ENCODE peak calls at places on chromosomes 6 and 20, in six cellular contexts. One of them, this sample, is unnamed.

GRCh38 chr6:109455161-109455501 is 441 bp downstream of the MICAL1 start:
- DNase-seq in IMR-90: no peak
- DNase-seq in K562: no peak
- DNase-seq in mesendoderm: peak; percentile 67
- DNase-seq in PC-3: no peak
- DNase-seq in neuronal stem cell: no peak
- DNase-seq in this sample: no peak

GRCh38 chr6:112010328-112010727 is 43.6 kb upstream of the CCN6 start:
- DNase-seq in mesendoderm: no peak
- DNase-seq in IMR-90: no peak
- DNase-seq in neuronal stem cell: no peak
- DNase-seq in K562: no peak
- DNase-seq in PC-3: no peak
- DNase-seq in this sample: no peak

GRCh38 chr20:43541214-43541613 is 17.6 kb upstream of the SGK2 start:
- DNase-seq in IMR-90: peak; percentile 44
- DNase-seq in PC-3: peak; percentile 95
- DNase-seq in K562: no peak
- DNase-seq in neuronal stem cell: no peak
- DNase-seq in mesendoderm: no peak
- DNase-seq in this sample: no peak

GRCh38 chr20:3716195-3716834 is 3.9 kb upstream of the SIGLEC1 start:
- DNase-seq in neuronal stem cell: peak; percentile 51
- DNase-seq in K562: peak; percentile 57
- DNase-seq in IMR-90: peak; percentile 37
- DNase-seq in mesendoderm: peak; percentile 80
- DNase-seq in PC-3: peak; percentile 64
- DNase-seq in this sample: peak; percentile 86

GRCh38 chr6:7899889-7900213 is 10.7 kb downstream of the TXNDC5 start:
- DNase-seq in neuronal stem cell: no peak
- DNase-seq in IMR-90: no peak
- DNase-seq in K562: no peak
- DNase-seq in PC-3: no peak
- DNase-seq in mesendoderm: no peak
- DNase-seq in this sample: no peak

GRCh38 chr6:75602897-75603395 is 1.3 kb downstream of the SENP6 start:
- DNase-seq in PC-3: peak; percentile 8
- DNase-seq in IMR-90: no peak
- DNase-seq in mesendoderm: no peak
- DNase-seq in K562: peak; percentile 16
- DNase-seq in neuronal stem cell: no peak
- DNase-seq in this sample: no peak

GRCh38 chr6:135358907-135359459 is 138.6 kb downstream of the AHI1 start:
- DNase-seq in IMR-90: peak; percentile 67
- DNase-seq in mesendoderm: no peak
- DNase-seq in PC-3: peak; percentile 10
- DNase-seq in neuronal stem cell: no peak
- DNase-seq in K562: no peak
- DNase-seq in this sample: no peak

GRCh38 chr6:22078802-22079545 is 217.9 kb downstream of the PRL start:
- DNase-seq in IMR-90: no peak
- DNase-seq in neuronal stem cell: no peak
- DNase-seq in K562: no peak
- DNase-seq in mesendoderm: peak; percentile 74
- DNase-seq in PC-3: no peak
- DNase-seq in this sample: no peak

GRCh38 chr6:145960918-145961604 is 3.1 kb downstream of the SHPRH start:
- DNase-seq in mesendoderm: no peak
- DNase-seq in neuronal stem cell: no peak
- DNase-seq in K562: no peak
- DNase-seq in IMR-90: peak; percentile 40
- DNase-seq in PC-3: no peak
- DNase-seq in this sample: peak; percentile 35

GRCh38 chr6:148110925-148111324 is 231.7 kb upstream of the SASH1 start:
- DNase-seq in PC-3: no peak
- DNase-seq in K562: no peak
- DNase-seq in neuronal stem cell: no peak
- DNase-seq in IMR-90: no peak
- DNase-seq in mesendoderm: no peak
- DNase-seq in this sample: no peak

GRCh38 chr6:26388014-26388413 is 5.1 kb downstream of the BTN2A2 start:
- DNase-seq in PC-3: peak; percentile 11
- DNase-seq in K562: no peak
- DNase-seq in neuronal stem cell: no peak
- DNase-seq in IMR-90: no peak
- DNase-seq in mesendoderm: peak; percentile 73
- DNase-seq in this sample: no peak

GRCh38 chr6:77326029-77326428 is 137.3 kb downstream of the HTR1B start:
- DNase-seq in mesendoderm: no peak
- DNase-seq in neuronal stem cell: no peak
- DNase-seq in IMR-90: peak; percentile 47
- DNase-seq in PC-3: no peak
- DNase-seq in K562: no peak
- DNase-seq in this sample: no peak

GRCh38 chr6:13098808-13099570 is 229.3 kb downstream of the TBC1D7 start:
- DNase-seq in IMR-90: no peak
- DNase-seq in K562: no peak
- DNase-seq in PC-3: no peak
- DNase-seq in neuronal stem cell: no peak
- DNase-seq in mesendoderm: no peak
- DNase-seq in this sample: no peak

GRCh38 chr6:20403080-20403765 is 1.5 kb downstream of the E2F3 start:
- DNase-seq in PC-3: peak; percentile 93
- DNase-seq in mesendoderm: peak; percentile 94
- DNase-seq in neuronal stem cell: peak; percentile 80
- DNase-seq in K562: peak; percentile 88
- DNase-seq in IMR-90: peak; percentile 74
- DNase-seq in this sample: peak; percentile 97

GRCh38 chr20:2165871-2166270 is 64.2 kb downstream of the STK35 start:
- DNase-seq in IMR-90: no peak
- DNase-seq in mesendoderm: no peak
- DNase-seq in PC-3: no peak
- DNase-seq in K562: no peak
- DNase-seq in neuronal stem cell: no peak
- DNase-seq in this sample: no peak

GRCh38 chr6:108524528-108525218 is 36.0 kb upstream of the FOXO3 start:
- DNase-seq in neuronal stem cell: no peak
- DNase-seq in PC-3: no peak
- DNase-seq in mesendoderm: peak; percentile 27
- DNase-seq in IMR-90: peak; percentile 24
- DNase-seq in K562: no peak
- DNase-seq in this sample: no peak

GRCh38 chr6:133340557-133340956 is 99.4 kb downstream of the EYA4 start:
- DNase-seq in IMR-90: peak; percentile 56
- DNase-seq in neuronal stem cell: no peak
- DNase-seq in K562: no peak
- DNase-seq in PC-3: peak; percentile 58
- DNase-seq in mesendoderm: peak; percentile 29
- DNase-seq in this sample: no peak

GRCh38 chr6:106488494-106489369 is 128.2 kb downstream of the CRYBG1 start:
- DNase-seq in mesendoderm: no peak
- DNase-seq in IMR-90: no peak
- DNase-seq in neuronal stem cell: no peak
- DNase-seq in PC-3: peak; percentile 22
- DNase-seq in K562: peak; percentile 43
- DNase-seq in this sample: peak; percentile 7

GRCh38 chr20:46937827-46938226 is 43.2 kb downstream of the EYA2 start:
- DNase-seq in IMR-90: no peak
- DNase-seq in mesendoderm: no peak
- DNase-seq in neuronal stem cell: no peak
- DNase-seq in K562: no peak
- DNase-seq in PC-3: no peak
- DNase-seq in this sample: no peak

GRCh38 chr6:116382587-116382986 is 11.8 kb downstream of the DSE start:
- DNase-seq in mesendoderm: peak; percentile 63
- DNase-seq in PC-3: no peak
- DNase-seq in IMR-90: no peak
- DNase-seq in K562: no peak
- DNase-seq in neuronal stem cell: no peak
- DNase-seq in this sample: no peak

GRCh38 chr6:36666726-36667591 is 11.6 kb upstream of the CDKN1A start:
- DNase-seq in K562: peak; percentile 50
- DNase-seq in neuronal stem cell: peak; percentile 54
- DNase-seq in mesendoderm: peak; percentile 67
- DNase-seq in PC-3: peak; percentile 47
- DNase-seq in IMR-90: peak; percentile 96
- DNase-seq in this sample: peak; percentile 77

GRCh38 chr20:36778831-36779655 is 5.5 kb upstream of the DSN1 start:
- DNase-seq in IMR-90: no peak
- DNase-seq in PC-3: no peak
- DNase-seq in K562: no peak
- DNase-seq in mesendoderm: no peak
- DNase-seq in neuronal stem cell: no peak
- DNase-seq in this sample: no peak

GRCh38 chr6:109891924-109892323 is 86.2 kb upstream of the GPR6 start:
- DNase-seq in IMR-90: no peak
- DNase-seq in PC-3: no peak
- DNase-seq in K562: no peak
- DNase-seq in neuronal stem cell: no peak
- DNase-seq in mesendoderm: no peak
- DNase-seq in this sample: no peak

GRCh38 chr6:25342784-25343183 is 63.6 kb downstream of the CARMIL1 start:
- DNase-seq in K562: no peak
- DNase-seq in mesendoderm: no peak
- DNase-seq in PC-3: no peak
- DNase-seq in IMR-90: peak; percentile 24
- DNase-seq in neuronal stem cell: no peak
- DNase-seq in this sample: no peak

GRCh38 chr6:167153523-167153959 is 4.2 kb downstream of the GPR31 start:
- DNase-seq in PC-3: peak; percentile 5
- DNase-seq in IMR-90: peak; percentile 5
- DNase-seq in neuronal stem cell: no peak
- DNase-seq in K562: no peak
- DNase-seq in mesendoderm: no peak
- DNase-seq in this sample: peak; percentile 53

GRCh38 chr20:3889489-3890409 is 562 bp downstream of the PANK2 start:
- DNase-seq in mesendoderm: peak; percentile 46
- DNase-seq in IMR-90: no peak
- DNase-seq in neuronal stem cell: no peak
- DNase-seq in PC-3: peak; percentile 27
- DNase-seq in K562: peak; percentile 65
- DNase-seq in this sample: peak; percentile 79

GRCh38 chr6:67815623-67816022 is 819.5 kb upstream of the ADGRB3 start:
- DNase-seq in mesendoderm: no peak
- DNase-seq in IMR-90: no peak
- DNase-seq in PC-3: no peak
- DNase-seq in K562: no peak
- DNase-seq in neuronal stem cell: no peak
- DNase-seq in this sample: no peak

GRCh38 chr6:67814262-67814661 is 820.8 kb upstream of the ADGRB3 start:
- DNase-seq in K562: no peak
- DNase-seq in mesendoderm: no peak
- DNase-seq in PC-3: no peak
- DNase-seq in neuronal stem cell: no peak
- DNase-seq in IMR-90: no peak
- DNase-seq in this sample: no peak

GRCh38 chr6:67812693-67813092 is 822.4 kb upstream of the ADGRB3 start:
- DNase-seq in PC-3: no peak
- DNase-seq in IMR-90: no peak
- DNase-seq in K562: no peak
- DNase-seq in neuronal stem cell: no peak
- DNase-seq in mesendoderm: no peak
- DNase-seq in this sample: no peak

GRCh38 chr6:67818322-67818721 is 816.8 kb upstream of the ADGRB3 start:
- DNase-seq in mesendoderm: no peak
- DNase-seq in K562: no peak
- DNase-seq in PC-3: no peak
- DNase-seq in neuronal stem cell: no peak
- DNase-seq in IMR-90: no peak
- DNase-seq in this sample: no peak
- H3K4me2 ChIP-seq in mesendoderm: no peak overlapping the region
- H3K4me2 ChIP-seq in K562: no peak overlapping the region
- H3K4me2 ChIP-seq in PC-3: no peak overlapping the region
- H3K4me2 ChIP-seq in neuronal stem cell: no peak overlapping the region
- H3K4me2 ChIP-seq in IMR-90: no peak overlapping the region
- H3K4me2 ChIP-seq in this sample: no peak overlapping the region

GRCh38 chr20:62489940-62490263 is 14.1 kb upstream of the GATA5 start:
- DNase-seq in IMR-90: no peak
- DNase-seq in K562: no peak
- DNase-seq in mesendoderm: no peak
- DNase-seq in neuronal stem cell: no peak
- DNase-seq in PC-3: no peak
- DNase-seq in this sample: no peak
- H3K4me2 ChIP-seq in IMR-90: no peak overlapping the region
- H3K4me2 ChIP-seq in K562: no peak overlapping the region
- H3K4me2 ChIP-seq in mesendoderm: no peak overlapping the region
- H3K4me2 ChIP-seq in neuronal stem cell: no peak overlapping the region
- H3K4me2 ChIP-seq in PC-3: peak overlapping the region; percentile 56
- H3K4me2 ChIP-seq in this sample: no peak overlapping the region

GRCh38 chr20:23080521-23080920 is 5.6 kb downstream of the CD93 start:
- DNase-seq in IMR-90: no peak
- DNase-seq in neuronal stem cell: no peak
- DNase-seq in mesendoderm: no peak
- DNase-seq in K562: no peak
- DNase-seq in PC-3: no peak
- DNase-seq in this sample: no peak
- H3K4me2 ChIP-seq in IMR-90: no peak overlapping the region
- H3K4me2 ChIP-seq in neuronal stem cell: no peak overlapping the region
- H3K4me2 ChIP-seq in mesendoderm: no peak overlapping the region
- H3K4me2 ChIP-seq in K562: no peak overlapping the region
- H3K4me2 ChIP-seq in PC-3: no peak overlapping the region
- H3K4me2 ChIP-seq in this sample: no peak overlapping the region

GRCh38 chr20:31551581-31552081 is 37.4 kb downstream of the HM13 start:
- DNase-seq in K562: no peak
- DNase-seq in neuronal stem cell: no peak
- DNase-seq in PC-3: no peak
- DNase-seq in mesendoderm: no peak
- DNase-seq in IMR-90: no peak
- DNase-seq in this sample: no peak

GRCh38 chr20:31548823-31549512 is 34.7 kb downstream of the HM13 start:
- DNase-seq in IMR-90: no peak
- DNase-seq in neuronal stem cell: no peak
- DNase-seq in K562: no peak
- DNase-seq in PC-3: no peak
- DNase-seq in mesendoderm: no peak
- DNase-seq in this sample: no peak

GRCh38 chr20:31550099-31550498 is 35.9 kb downstream of the HM13 start:
- DNase-seq in K562: no peak
- DNase-seq in IMR-90: no peak
- DNase-seq in neuronal stem cell: no peak
- DNase-seq in mesendoderm: no peak
- DNase-seq in PC-3: no peak
- DNase-seq in this sample: no peak

GRCh38 chr20:31549513-31549880 is 35.3 kb downstream of the HM13 start:
- DNase-seq in K562: no peak
- DNase-seq in mesendoderm: no peak
- DNase-seq in neuronal stem cell: no peak
- DNase-seq in PC-3: no peak
- DNase-seq in IMR-90: no peak
- DNase-seq in this sample: no peak

GRCh38 chr20:31551163-31551562 is 36.9 kb downstream of the HM13 start:
- DNase-seq in PC-3: no peak
- DNase-seq in neuronal stem cell: no peak
- DNase-seq in IMR-90: no peak
- DNase-seq in mesendoderm: no peak
- DNase-seq in K562: no peak
- DNase-seq in this sample: no peak
- H3K4me2 ChIP-seq in PC-3: no peak overlapping the region
- H3K4me2 ChIP-seq in neuronal stem cell: no peak overlapping the region
- H3K4me2 ChIP-seq in IMR-90: no peak overlapping the region
- H3K4me2 ChIP-seq in mesendoderm: no peak overlapping the region
- H3K4me2 ChIP-seq in K562: no peak overlapping the region
- H3K4me2 ChIP-seq in this sample: no peak overlapping the region

This sample was measured in Karpas-422.